ENCODE peak calls at places on chromosome 1, in nine cellular contexts. H, V, M, O, S, L, W, Z and N are unnamed samples.

GRCh38 chr1:225848044-225848955 is 33.9 kb downstream of the TMEM63A start:
- DNase-seq in L (no peak), W (no peak), Z (no peak), S (peak), V (no peak), M (no peak), H (no peak), O (no peak), N (no peak)

GRCh38 chr1:227709451-227709850 is 25.7 kb downstream of the JMJD4 start:
- DNase-seq in S (no peak), M (no peak), H (no peak), O (no peak), W (no peak), Z (no peak), V (no peak), L (no peak), N (no peak)

GRCh38 chr1:13730751-13731482 is 30.9 kb downstream of the PRDM2 start:
- DNase-seq in L (peak), W (no peak), H (no peak), M (peak), O (no peak), Z (no peak), S (peak), V (no peak), N (no peak)

GRCh38 chr1:7335224-7335879 is 435.7 kb upstream of the VAMP3 start:
- DNase-seq in L (no peak), M (no peak), O (no peak), H (no peak), Z (no peak), S (no peak), W (no peak), V (no peak), N (no peak)

GRCh38 chr1:201593200-201593828 is 54.4 kb downstream of the NAV1 start:
- DNase-seq in S (no peak), W (no peak), V (no peak), O (no peak), L (no peak), H (peak), M (peak), Z (peak), N (no peak)

GRCh38 chr1:92186081-92186480 is 31.6 kb upstream of the C1orf146 start:
- DNase-seq in V (no peak), M (no peak), L (no peak), S (no peak), O (no peak), Z (no peak), W (no peak), H (no peak), N (no peak)

GRCh38 chr1:164783778-164784555 is 225.0 kb downstream of the PBX1 start:
- DNase-seq in Z (no peak), L (no peak), V (no peak), M (no peak), W (no peak), O (no peak), H (no peak), S (no peak), N (no peak)

GRCh38 chr1:117590273-117590925 is 15.4 kb upstream of the TENT5C start:
- DNase-seq in W (no peak), Z (no peak), S (no peak), M (peak), V (no peak), L (peak), H (no peak), O (no peak), N (no peak)

GRCh38 chr1:241926141-241926540 is 31.4 kb upstream of the BECN2 start:
- DNase-seq in L (no peak), M (no peak), W (no peak), O (no peak), S (no peak), H (no peak), Z (no peak), V (no peak), N (no peak)

GRCh38 chr1:53316742-53317650 is 10.9 kb downstream of the LRP8 start:
- DNase-seq in L (no peak), H (peak), S (no peak), W (no peak), M (no peak), Z (no peak), V (no peak), O (no peak), N (no peak)

GRCh38 chr1:86137458-86137857 is 19.1 kb downstream of the COL24A1 start:
- DNase-seq in V (no peak), S (no peak), Z (no peak), L (no peak), O (no peak), M (no peak), H (no peak), W (no peak), N (no peak)

GRCh38 chr1:209368864-209369598 is 214.5 kb upstream of the CAMK1G start:
- DNase-seq in W (no peak), S (no peak), V (no peak), L (peak), Z (peak), H (no peak), M (peak), O (no peak), N (no peak)

GRCh38 chr1:20093940-20094391 is 24.0 kb downstream of the PLA2G5 start:
- DNase-seq in O (no peak), L (no peak), V (no peak), M (peak), Z (peak), S (no peak), H (no peak), W (no peak), N (no peak)

GRCh38 chr1:79043506-79043905 is 37.0 kb upstream of the ADGRL4 start:
- DNase-seq in Z (no peak), H (no peak), S (no peak), O (no peak), V (no peak), M (no peak), L (no peak), W (no peak), N (no peak)

GRCh38 chr1:53090227-53091147 is 28.5 kb downstream of the PODN start:
- DNase-seq in O (no peak), H (no peak), L (no peak), M (peak), Z (no peak), S (no peak), V (no peak), W (no peak), N (no peak)

GRCh38 chr1:40338745-40339419 is 21.8 kb upstream of the COL9A2 start:
- DNase-seq in L (peak), V (peak), M (peak), S (peak), O (peak), Z (peak), W (peak), H (peak), N (peak)

GRCh38 chr1:92117526-92117925 is 37.4 kb downstream of the BTBD8 start:
- DNase-seq in M (no peak), L (no peak), S (no peak), V (no peak), H (no peak), Z (no peak), O (no peak), W (no peak), N (no peak)

GRCh38 chr1:197013234-197013633 is 35.9 kb downstream of the CFHR5 start:
- DNase-seq in Z (no peak), O (no peak), M (no peak), W (no peak), V (no peak), H (no peak), L (no peak), S (no peak), N (no peak)

GRCh38 chr1:35558374-35559316 is 1.0 kb downstream of the NCDN start:
- DNase-seq in W (peak), O (no peak), V (no peak), L (no peak), Z (no peak), M (no peak), S (no peak), H (no peak), N (no peak)

GRCh38 chr1:179798213-179798863 is 55.2 kb downstream of the FAM163A start:
- DNase-seq in M (no peak), S (no peak), O (no peak), H (no peak), L (no peak), Z (no peak), W (no peak), V (no peak), N (no peak)

GRCh38 chr1:31703431-31704260 is at the start of gene COL16A1:
- DNase-seq in H (no peak), W (peak), S (no peak), Z (peak), M (peak), O (no peak), L (no peak), V (no peak), N (peak)

GRCh38 chr1:62849031-62849430 is 65.1 kb downstream of the ATG4C start:
- DNase-seq in H (no peak), L (no peak), O (no peak), V (no peak), W (no peak), S (no peak), Z (no peak), M (no peak), N (no peak)

GRCh38 chr1:160620942-160621632 is 25.8 kb downstream of the SLAMF1 start:
- DNase-seq in S (no peak), Z (no peak), V (no peak), M (no peak), O (no peak), H (no peak), W (no peak), L (no peak), N (no peak)

GRCh38 chr1:80882552-80882951 is 918.2 kb upstream of the ADGRL2 start:
- DNase-seq in V (no peak), S (no peak), H (no peak), O (no peak), M (no peak), L (no peak), Z (no peak), W (no peak), N (no peak)

DNA sequence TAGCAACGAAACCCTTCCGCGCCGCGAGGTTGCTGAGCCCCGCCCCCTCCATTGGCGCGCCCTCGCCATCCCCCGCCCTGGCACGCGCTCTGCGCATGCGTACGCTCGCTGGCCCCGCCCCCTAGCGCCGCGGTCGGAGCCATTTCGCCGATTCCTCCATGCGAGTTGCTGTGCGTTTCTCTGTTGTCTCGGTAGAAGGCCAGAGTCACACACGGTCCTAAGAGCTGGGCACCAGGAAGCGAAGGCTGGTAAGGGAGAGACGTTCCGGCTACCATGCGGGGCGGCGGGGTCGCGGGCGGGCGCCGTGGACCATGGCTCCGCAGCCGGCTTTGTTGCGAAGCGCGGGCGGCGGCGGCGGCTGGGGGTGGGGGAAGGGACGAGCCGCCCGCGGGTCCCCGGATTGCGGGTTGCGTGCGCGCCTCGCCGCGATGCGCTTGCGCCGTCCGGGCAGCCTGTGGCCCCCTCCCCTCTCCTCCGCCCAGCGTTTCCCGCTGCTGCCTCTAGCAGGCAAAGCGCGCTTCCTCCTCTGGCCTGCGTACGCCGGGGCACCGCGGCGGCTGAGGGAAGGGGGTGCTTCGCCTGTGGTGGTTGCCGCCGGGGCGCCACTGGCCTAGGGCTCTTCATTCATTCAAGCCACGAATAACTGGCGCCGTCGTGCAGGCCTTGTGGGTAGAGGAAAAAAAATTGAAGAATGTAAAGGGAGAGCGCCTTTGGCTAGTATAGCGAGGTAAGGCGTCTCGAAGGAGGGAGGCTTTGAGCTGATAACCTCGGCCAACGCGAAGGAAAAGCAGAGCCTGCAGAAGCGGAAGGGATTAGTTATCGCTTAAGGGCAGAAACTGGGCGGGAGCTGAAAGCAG is at the start of gene DHX9:
- DNase-seq in Z (peak), S (peak), V (peak), M (peak), L (peak), H (peak), W (peak), O (peak), N (peak)
- TF ChIP-seq CTCF in Z (no peak), S (no peak), V (no peak), M (no peak), L (no peak), H (peak), W (no peak), O (no peak), N (no peak)

GRCh38 chr1:37036667-37037053 is 2.3 kb upstream of the GRIK3 start:
- DNase-seq in O (no peak), M (no peak), S (no peak), Z (no peak), H (no peak), V (no peak), L (no peak), W (no peak), N (no peak)

GRCh38 chr1:37038703-37039093 is 4.4 kb upstream of the GRIK3 start:
- DNase-seq in Z (no peak), W (no peak), S (no peak), L (no peak), V (no peak), H (no peak), O (no peak), M (no peak), N (no peak)

GRCh38 chr1:37037675-37038074 is 3.4 kb upstream of the GRIK3 start:
- DNase-seq in V (no peak), S (no peak), W (peak), O (no peak), L (no peak), H (no peak), M (no peak), Z (no peak), N (no peak)

GRCh38 chr1:37035828-37036666 is 1.7 kb upstream of the GRIK3 start:
- DNase-seq in M (no peak), L (no peak), Z (no peak), S (peak), O (no peak), H (peak), W (peak), V (no peak), N (peak)

GRCh38 chr1:37038079-37038702 is 3.9 kb upstream of the GRIK3 start:
- DNase-seq in O (peak), V (no peak), Z (no peak), W (peak), M (no peak), L (no peak), S (no peak), H (peak), N (peak)
- TF ChIP-seq CTCF in O (peak), V (no peak), Z (no peak), W (no peak), M (no peak), L (no peak), S (no peak), H (peak), N (no peak)

DNA sequence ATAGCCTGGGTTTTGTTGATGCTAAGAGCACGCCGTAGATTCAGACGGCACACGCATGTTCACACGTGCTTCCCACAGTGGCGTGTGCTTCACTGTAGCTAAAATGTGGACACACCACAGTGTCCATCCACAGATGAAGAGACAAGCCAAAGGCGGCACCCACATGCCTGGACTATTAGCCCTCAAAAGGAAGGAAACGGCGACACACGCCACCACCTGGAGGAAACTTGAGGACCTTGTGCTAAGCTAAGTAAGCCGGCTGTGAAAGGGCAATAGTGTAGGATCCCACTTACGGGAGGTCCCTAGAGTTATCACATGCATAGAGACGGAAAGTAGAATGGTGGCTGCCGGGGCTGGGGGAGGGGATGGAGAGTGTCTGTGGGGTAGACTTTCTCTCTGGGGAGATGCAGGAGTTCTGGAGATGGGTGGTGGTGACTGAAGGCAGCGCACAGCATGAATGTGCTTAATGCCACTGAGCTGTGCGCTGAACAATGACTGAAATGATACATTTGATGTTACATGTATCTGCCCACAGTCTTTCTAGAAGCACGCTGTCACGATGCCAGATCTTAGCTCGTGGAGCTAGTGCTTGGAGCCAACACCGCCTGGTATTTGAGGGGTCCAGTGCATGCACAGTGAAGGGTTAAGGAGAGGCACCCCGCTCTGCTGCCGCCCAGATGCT is 103.6 kb downstream of the PRDM16 start:
- DNase-seq in W (no peak), V (no peak), H (no peak), L (no peak), M (no peak), S (no peak), Z (no peak), O (no peak), N (no peak)
- TF ChIP-seq CTCF in W (no peak), V (no peak), H (no peak), L (no peak), M (no peak), S (no peak), Z (no peak), O (no peak), N (no peak)

GRCh38 chr1:155125511-155125945 is 2.1 kb upstream of the EFNA1 start:
- DNase-seq in V (no peak), L (peak), O (no peak), Z (no peak), M (no peak), H (no peak), S (no peak), W (peak), N (no peak)

GRCh38 chr1:155127672-155128468 is at the start of gene EFNA1:
- DNase-seq in W (peak), O (no peak), Z (peak), S (peak), H (peak), V (no peak), L (peak), M (peak), N (peak)

GRCh38 chr1:155127105-155127671 is 488 bp upstream of the EFNA1 start:
- DNase-seq in Z (peak), V (no peak), W (peak), S (no peak), M (peak), L (peak), H (no peak), O (no peak), N (peak)

GRCh38 chr1:155125946-155126493 is 1.7 kb upstream of the EFNA1 start:
- DNase-seq in O (no peak), V (no peak), H (no peak), W (peak), S (no peak), L (peak), Z (peak), M (peak), N (peak)

GRCh38 chr1:155126494-155127104 is 1.1 kb upstream of the EFNA1 start:
- DNase-seq in Z (no peak), O (no peak), L (peak), W (peak), S (no peak), H (no peak), M (peak), V (no peak), N (peak)
- TF ChIP-seq CTCF in Z (no peak), O (no peak), L (no peak), W (no peak), S (no peak), H (no peak), M (no peak), V (no peak), N (no peak)

DNA sequence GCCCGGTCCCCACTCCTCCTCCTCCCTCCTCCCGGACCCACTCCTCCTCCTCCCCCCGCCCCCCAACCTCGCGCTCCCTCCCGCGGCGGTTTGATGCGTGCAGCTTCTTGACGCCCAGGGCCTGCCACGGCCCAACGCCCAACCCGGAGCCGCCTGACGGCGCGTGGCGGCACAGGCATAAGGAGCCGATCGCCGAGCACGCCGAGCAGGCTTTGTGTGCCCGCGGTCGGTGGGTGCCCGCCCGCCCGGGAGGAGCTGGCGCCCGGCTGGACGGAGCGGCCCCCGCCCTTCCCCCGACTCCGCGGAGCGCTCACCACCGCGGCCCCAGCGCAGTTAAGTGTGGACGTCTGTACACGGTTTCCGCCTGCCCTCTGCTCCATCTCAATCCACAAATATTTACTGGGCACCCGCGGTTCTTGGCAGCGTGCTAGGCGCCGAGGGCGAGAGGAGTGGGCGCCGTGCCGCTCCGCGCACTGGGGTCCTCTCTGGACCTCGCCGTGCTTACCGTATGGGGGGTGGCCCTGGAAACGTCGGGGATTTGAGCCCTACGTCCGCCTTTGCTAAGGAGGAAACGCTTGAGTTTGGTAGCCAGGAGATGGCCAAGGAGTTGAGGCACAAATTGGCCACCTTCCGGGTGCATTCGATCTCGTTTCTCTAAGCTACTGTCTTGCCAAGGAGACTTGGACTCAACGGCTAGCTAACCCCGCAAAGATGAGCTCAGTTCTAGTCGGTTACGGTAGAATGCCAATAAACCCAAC is 428 bp upstream of the HDGF start:
- DNase-seq in S (peak), O (peak), H (peak), W (peak), V (peak), Z (peak), L (peak), M (peak), N (peak)
- TF ChIP-seq CTCF in S (no peak), O (no peak), H (no peak), W (no peak), V (no peak), Z (no peak), L (no peak), M (no peak), N (no peak)

GRCh38 chr1:66752000-66752592 is at the start of gene DYNLT5:
- DNase-seq in W (peak), Z (peak), H (peak), S (no peak), M (peak), O (no peak), V (no peak), L (peak), N (peak)
- TF ChIP-seq CTCF in W (no peak), Z (no peak), H (no peak), S (no peak), M (no peak), O (no peak), V (no peak), L (no peak), N (no peak)